ENCODE peak calls at places on chromosomes 5 and 9, in eight cellular contexts. One of them, this sample, is unnamed.

GRCh38 chr5:122844136-122844915 is 1.1 kb upstream of the SNX24 start:
- DNase-seq in effector memory CD4-positive, alpha-beta T cell: no peak
- DNase-seq in PC-3: peak; percentile 61
- DNase-seq in right atrium auricular region: no peak
- DNase-seq in Panc1: no peak
- DNase-seq in DMS79: no peak
- DNase-seq in C1 segment of cervical spinal cord: no peak
- DNase-seq in H54: no peak
- DNase-seq in this sample: no peak

GRCh38 chr5:174511711-174512253 is 212.6 kb upstream of the MSX2 start:
- DNase-seq in DMS79: no peak
- DNase-seq in right atrium auricular region: no peak
- DNase-seq in H54: no peak
- DNase-seq in Panc1: no peak
- DNase-seq in C1 segment of cervical spinal cord: no peak
- DNase-seq in PC-3: no peak
- DNase-seq in effector memory CD4-positive, alpha-beta T cell: no peak
- DNase-seq in this sample: no peak

GRCh38 chr9:112174965-112175795 is at the start of gene SUSD1:
- DNase-seq in C1 segment of cervical spinal cord: no peak
- DNase-seq in effector memory CD4-positive, alpha-beta T cell: peak; percentile 27
- DNase-seq in Panc1: no peak
- DNase-seq in right atrium auricular region: peak; percentile 64
- DNase-seq in PC-3: no peak
- DNase-seq in DMS79: no peak
- DNase-seq in H54: peak; percentile 45
- DNase-seq in this sample: no peak

GRCh38 chr9:91207889-91208651 is 153.6 kb downstream of the AUH start:
- DNase-seq in H54: no peak
- DNase-seq in Panc1: no peak
- DNase-seq in effector memory CD4-positive, alpha-beta T cell: no peak
- DNase-seq in PC-3: no peak
- DNase-seq in C1 segment of cervical spinal cord: no peak
- DNase-seq in right atrium auricular region: no peak
- DNase-seq in DMS79: no peak
- DNase-seq in this sample: no peak

GRCh38 chr5:1745806-1746370 is 53.7 kb downstream of the MRPL36 start:
- DNase-seq in H54: no peak
- DNase-seq in right atrium auricular region: no peak
- DNase-seq in C1 segment of cervical spinal cord: no peak
- DNase-seq in DMS79: no peak
- DNase-seq in Panc1: no peak
- DNase-seq in PC-3: no peak
- DNase-seq in effector memory CD4-positive, alpha-beta T cell: no peak
- DNase-seq in this sample: no peak

GRCh38 chr5:73066466-73066865 is 53.9 kb upstream of the TMEM171 start:
- DNase-seq in DMS79: no peak
- DNase-seq in PC-3: no peak
- DNase-seq in right atrium auricular region: no peak
- DNase-seq in C1 segment of cervical spinal cord: no peak
- DNase-seq in effector memory CD4-positive, alpha-beta T cell: no peak
- DNase-seq in Panc1: no peak
- DNase-seq in H54: no peak
- DNase-seq in this sample: no peak

GRCh38 chr5:24428345-24428744 is 216.4 kb downstream of the CDH10 start:
- DNase-seq in H54: no peak
- DNase-seq in right atrium auricular region: no peak
- DNase-seq in PC-3: no peak
- DNase-seq in DMS79: no peak
- DNase-seq in effector memory CD4-positive, alpha-beta T cell: no peak
- DNase-seq in Panc1: no peak
- DNase-seq in C1 segment of cervical spinal cord: no peak
- DNase-seq in this sample: no peak

GRCh38 chr9:130140701-130141100 is 31.5 kb upstream of the NCS1 start:
- DNase-seq in effector memory CD4-positive, alpha-beta T cell: no peak
- DNase-seq in C1 segment of cervical spinal cord: no peak
- DNase-seq in PC-3: no peak
- DNase-seq in DMS79: no peak
- DNase-seq in Panc1: no peak
- DNase-seq in right atrium auricular region: no peak
- DNase-seq in H54: no peak
- DNase-seq in this sample: no peak

GRCh38 chr5:32964246-32964645 is 253.1 kb downstream of the NPR3 start:
- DNase-seq in DMS79: no peak
- DNase-seq in PC-3: no peak
- DNase-seq in right atrium auricular region: no peak
- DNase-seq in effector memory CD4-positive, alpha-beta T cell: no peak
- DNase-seq in Panc1: no peak
- DNase-seq in C1 segment of cervical spinal cord: no peak
- DNase-seq in H54: no peak
- DNase-seq in this sample: no peak

GRCh38 chr5:107985144-107985543 is 314.4 kb upstream of the EFNA5 start:
- DNase-seq in C1 segment of cervical spinal cord: no peak
- DNase-seq in PC-3: peak; percentile 27
- DNase-seq in H54: no peak
- DNase-seq in DMS79: no peak
- DNase-seq in effector memory CD4-positive, alpha-beta T cell: no peak
- DNase-seq in right atrium auricular region: no peak
- DNase-seq in Panc1: no peak
- DNase-seq in this sample: no peak

GRCh38 chr9:133608881-133609280 is 308 bp downstream of the FAM163B start:
- DNase-seq in PC-3: no peak
- DNase-seq in H54: no peak
- DNase-seq in right atrium auricular region: no peak
- DNase-seq in effector memory CD4-positive, alpha-beta T cell: no peak
- DNase-seq in C1 segment of cervical spinal cord: no peak
- DNase-seq in Panc1: no peak
- DNase-seq in DMS79: no peak
- DNase-seq in this sample: no peak

GRCh38 chr9:134059661-134060395 is 8.0 kb downstream of the BRD3 start:
- DNase-seq in DMS79: no peak
- DNase-seq in Panc1: no peak
- DNase-seq in PC-3: no peak
- DNase-seq in effector memory CD4-positive, alpha-beta T cell: no peak
- DNase-seq in C1 segment of cervical spinal cord: no peak
- DNase-seq in right atrium auricular region: no peak
- DNase-seq in H54: no peak
- DNase-seq in this sample: no peak

GRCh38 chr9:14733130-14733529 is 10.6 kb upstream of the CER1 start:
- DNase-seq in C1 segment of cervical spinal cord: no peak
- DNase-seq in Panc1: no peak
- DNase-seq in effector memory CD4-positive, alpha-beta T cell: no peak
- DNase-seq in right atrium auricular region: no peak
- DNase-seq in H54: no peak
- DNase-seq in DMS79: no peak
- DNase-seq in PC-3: no peak
- DNase-seq in this sample: no peak

This sample was measured in anterior cingulate cortex.